ENCODE peak calls at places on chromosome 9, in six cellular contexts. One of them, this sample, is unnamed.

GRCh38 chr9:93955356-93956182 is 414 bp upstream of the BARX1 start:
- DNase-seq in hypothalamus: no peak
- DNase-seq in islet precursor cell: no peak
- DNase-seq in RWPE1: no peak
- DNase-seq in activated naive CD4-positive, alpha-beta T cell: peak; percentile 9
- DNase-seq in NCI-H460: no peak
- DNase-seq in this sample: no peak

GRCh38 chr9:82574911-82575310 is 488.0 kb downstream of the RASEF start:
- DNase-seq in hypothalamus: no peak
- DNase-seq in islet precursor cell: no peak
- DNase-seq in RWPE1: no peak
- DNase-seq in activated naive CD4-positive, alpha-beta T cell: no peak
- DNase-seq in NCI-H460: no peak
- DNase-seq in this sample: no peak

GRCh38 chr9:101336091-101336490 is 48.7 kb downstream of the BAAT start:
- DNase-seq in hypothalamus: no peak
- DNase-seq in islet precursor cell: no peak
- DNase-seq in RWPE1: no peak
- DNase-seq in activated naive CD4-positive, alpha-beta T cell: no peak
- DNase-seq in NCI-H460: no peak
- DNase-seq in this sample: no peak

GRCh38 chr9:33287087-33287490 is 3.2 kb upstream of the NFX1 start:
- DNase-seq in hypothalamus: no peak
- DNase-seq in islet precursor cell: peak; percentile 58
- DNase-seq in RWPE1: peak; percentile 79
- DNase-seq in activated naive CD4-positive, alpha-beta T cell: no peak
- DNase-seq in NCI-H460: peak; percentile 64
- DNase-seq in this sample: peak; percentile 66

GRCh38 chr9:133371261-133371711 is 4.6 kb downstream of the SURF4 start:
- DNase-seq in hypothalamus: no peak
- DNase-seq in islet precursor cell: no peak
- DNase-seq in RWPE1: no peak
- DNase-seq in activated naive CD4-positive, alpha-beta T cell: no peak
- DNase-seq in NCI-H460: no peak
- DNase-seq in this sample: no peak

GRCh38 chr9:137136926-137137607 is 1.9 kb upstream of the GRIN1 start:
- DNase-seq in hypothalamus: no peak
- DNase-seq in islet precursor cell: no peak
- DNase-seq in RWPE1: no peak
- DNase-seq in activated naive CD4-positive, alpha-beta T cell: no peak
- DNase-seq in NCI-H460: no peak
- DNase-seq in this sample: no peak

GRCh38 chr9:131476777-131477345 is 25.9 kb upstream of the POMT1 start:
- DNase-seq in hypothalamus: no peak
- DNase-seq in islet precursor cell: no peak
- DNase-seq in RWPE1: no peak
- DNase-seq in activated naive CD4-positive, alpha-beta T cell: no peak
- DNase-seq in NCI-H460: no peak
- DNase-seq in this sample: no peak

GRCh38 chr9:74218374-74219063 is 278.6 kb upstream of the RORB start:
- DNase-seq in hypothalamus: no peak
- DNase-seq in islet precursor cell: no peak
- DNase-seq in RWPE1: no peak
- DNase-seq in activated naive CD4-positive, alpha-beta T cell: no peak
- DNase-seq in NCI-H460: no peak
- DNase-seq in this sample: no peak

GRCh38 chr9:124849801-124850200 is 3.5 kb upstream of the WDR38 start:
- DNase-seq in hypothalamus: no peak
- DNase-seq in islet precursor cell: peak; percentile 59
- DNase-seq in RWPE1: no peak
- DNase-seq in activated naive CD4-positive, alpha-beta T cell: no peak
- DNase-seq in NCI-H460: peak; percentile 65
- DNase-seq in this sample: no peak

GRCh38 chr9:14262836-14263235 is 51.1 kb downstream of the NFIB start:
- DNase-seq in hypothalamus: no peak
- DNase-seq in islet precursor cell: no peak
- DNase-seq in RWPE1: no peak
- DNase-seq in activated naive CD4-positive, alpha-beta T cell: no peak
- DNase-seq in NCI-H460: no peak
- DNase-seq in this sample: no peak

This sample was measured in NCI-H1694.